ENCODE peak calls at places on chromosomes 5 and 9, in six cellular contexts. One of them, this sample, is unnamed.

GRCh38 chr9:19174127-19174921 is 47.0 kb upstream of the PLIN2 start:
- DNase-seq in cardiac muscle cell: peak; percentile 56
- DNase-seq in colonic mucosa: peak; percentile 41
- DNase-seq in stomach: peak; percentile 55
- DNase-seq in MCF 10A: peak; percentile 89
- DNase-seq in psoas muscle: peak; percentile 89
- DNase-seq in this sample: peak; percentile 48

GRCh38 chr9:72888943-72889342 is 63.9 kb downstream of the ALDH1A1 start:
- DNase-seq in cardiac muscle cell: no peak
- DNase-seq in colonic mucosa: no peak
- DNase-seq in stomach: no peak
- DNase-seq in MCF 10A: no peak
- DNase-seq in psoas muscle: no peak
- DNase-seq in this sample: no peak

GRCh38 chr5:173315495-173316352 is 12.5 kb downstream of the STC2 start:
- DNase-seq in cardiac muscle cell: peak; percentile 67
- DNase-seq in colonic mucosa: no peak
- DNase-seq in stomach: no peak
- DNase-seq in MCF 10A: peak; percentile 43
- DNase-seq in psoas muscle: no peak
- DNase-seq in this sample: no peak

GRCh38 chr9:120914410-120914809 is 12.2 kb downstream of the TRAF1 start:
- DNase-seq in cardiac muscle cell: no peak
- DNase-seq in colonic mucosa: no peak
- DNase-seq in stomach: no peak
- DNase-seq in MCF 10A: no peak
- DNase-seq in psoas muscle: no peak
- DNase-seq in this sample: no peak

GRCh38 chr9:114317665-114318357 is 5.1 kb upstream of the ORM1 start:
- DNase-seq in cardiac muscle cell: no peak
- DNase-seq in colonic mucosa: no peak
- DNase-seq in stomach: no peak
- DNase-seq in MCF 10A: peak; percentile 59
- DNase-seq in psoas muscle: no peak
- DNase-seq in this sample: no peak

GRCh38 chr5:150645070-150645700 is 4.7 kb downstream of the SYNPO start:
- DNase-seq in cardiac muscle cell: peak; percentile 38
- DNase-seq in colonic mucosa: no peak
- DNase-seq in stomach: no peak
- DNase-seq in MCF 10A: peak; percentile 98
- DNase-seq in psoas muscle: peak; percentile 87
- DNase-seq in this sample: no peak

GRCh38 chr5:33975846-33976245 is 8.6 kb downstream of the SLC45A2 start:
- DNase-seq in cardiac muscle cell: no peak
- DNase-seq in colonic mucosa: no peak
- DNase-seq in stomach: no peak
- DNase-seq in MCF 10A: no peak
- DNase-seq in psoas muscle: no peak
- DNase-seq in this sample: no peak

GRCh38 chr9:99590879-99591278 is 230.8 kb upstream of the NR4A3 start:
- DNase-seq in cardiac muscle cell: no peak
- DNase-seq in colonic mucosa: no peak
- DNase-seq in stomach: no peak
- DNase-seq in MCF 10A: no peak
- DNase-seq in psoas muscle: no peak
- DNase-seq in this sample: no peak

GRCh38 chr5:141958113-141958512 is at the start of gene PCDH12:
- DNase-seq in cardiac muscle cell: peak; percentile 18
- DNase-seq in colonic mucosa: no peak
- DNase-seq in stomach: no peak
- DNase-seq in MCF 10A: no peak
- DNase-seq in psoas muscle: peak; percentile 68
- DNase-seq in this sample: no peak

GRCh38 chr5:174910245-174910737 is 185.9 kb downstream of the MSX2 start:
- DNase-seq in cardiac muscle cell: peak; percentile 80
- DNase-seq in colonic mucosa: peak; percentile 58
- DNase-seq in stomach: peak; percentile 69
- DNase-seq in MCF 10A: peak; percentile 77
- DNase-seq in psoas muscle: peak; percentile 71
- DNase-seq in this sample: peak; percentile 87

GRCh38 chr5:128644863-128645262 is 106.8 kb upstream of the FBN2 start:
- DNase-seq in cardiac muscle cell: no peak
- DNase-seq in colonic mucosa: no peak
- DNase-seq in stomach: no peak
- DNase-seq in MCF 10A: peak; percentile 42
- DNase-seq in psoas muscle: no peak
- DNase-seq in this sample: no peak

GRCh38 chr9:83430681-83431080 is 107.5 kb downstream of the FRMD3 start:
- DNase-seq in cardiac muscle cell: no peak
- DNase-seq in colonic mucosa: no peak
- DNase-seq in stomach: no peak
- DNase-seq in MCF 10A: no peak
- DNase-seq in psoas muscle: peak; percentile 55
- DNase-seq in this sample: no peak

GRCh38 chr9:35645736-35646582 is 4.8 kb downstream of the SIT1 start:
- DNase-seq in cardiac muscle cell: peak; percentile 57
- DNase-seq in colonic mucosa: peak; percentile 59
- DNase-seq in stomach: peak; percentile 45
- DNase-seq in MCF 10A: peak; percentile 51
- DNase-seq in psoas muscle: no peak
- DNase-seq in this sample: peak; percentile 57

GRCh38 chr9:89442501-89442978 is 55.4 kb downstream of the SEMA4D start:
- DNase-seq in cardiac muscle cell: no peak
- DNase-seq in colonic mucosa: no peak
- DNase-seq in stomach: no peak
- DNase-seq in MCF 10A: no peak
- DNase-seq in psoas muscle: no peak
- DNase-seq in this sample: no peak

GRCh38 chr9:121746411-121746810 is 95.0 kb downstream of the DAB2IP start:
- DNase-seq in cardiac muscle cell: no peak
- DNase-seq in colonic mucosa: no peak
- DNase-seq in stomach: no peak
- DNase-seq in MCF 10A: no peak
- DNase-seq in psoas muscle: no peak
- DNase-seq in this sample: no peak

GRCh38 chr5:108788142-108788541 is 40.4 kb downstream of the FER start:
- DNase-seq in cardiac muscle cell: no peak
- DNase-seq in colonic mucosa: no peak
- DNase-seq in stomach: peak; percentile 83
- DNase-seq in MCF 10A: no peak
- DNase-seq in psoas muscle: peak; percentile 84
- DNase-seq in this sample: no peak

GRCh38 chr5:76544268-76544926 is 78.8 kb downstream of the F2RL2 start:
- DNase-seq in cardiac muscle cell: peak; percentile 35
- DNase-seq in colonic mucosa: peak; percentile 67
- DNase-seq in stomach: peak; percentile 76
- DNase-seq in MCF 10A: peak; percentile 54
- DNase-seq in psoas muscle: no peak
- DNase-seq in this sample: peak; percentile 70

GRCh38 chr5:135210286-135211055 is 176.4 kb upstream of the PITX1 start:
- DNase-seq in cardiac muscle cell: no peak
- DNase-seq in colonic mucosa: peak; percentile 12
- DNase-seq in stomach: peak; percentile 18
- DNase-seq in MCF 10A: no peak
- DNase-seq in psoas muscle: no peak
- DNase-seq in this sample: no peak

DNA sequence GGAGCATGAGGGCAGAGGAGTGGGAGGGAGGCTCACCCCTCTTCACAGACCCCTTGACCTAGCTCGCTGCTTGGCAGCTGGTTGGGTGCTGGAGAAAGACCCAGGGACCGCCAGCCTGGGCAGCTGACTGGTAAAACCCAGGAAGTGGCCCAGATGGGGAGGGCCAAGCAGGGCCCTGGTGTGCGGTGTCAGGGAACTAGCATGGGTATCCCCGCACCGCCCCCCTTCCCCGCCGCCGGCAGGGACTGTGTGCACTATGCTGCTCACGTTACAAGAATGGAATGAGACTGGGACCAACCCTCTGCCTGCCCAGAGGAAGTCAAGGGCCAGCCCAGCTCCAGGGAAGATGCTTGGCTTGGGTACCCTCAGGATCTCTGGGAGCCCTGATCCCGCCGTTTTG is 83.6 kb upstream of the BARHL1 start:
- DNase-seq in cardiac muscle cell: peak; percentile 27
- DNase-seq in colonic mucosa: no peak
- DNase-seq in stomach: no peak
- DNase-seq in MCF 10A: no peak
- DNase-seq in psoas muscle: no peak
- DNase-seq in this sample: no peak
- TF ChIP-seq CTCF in cardiac muscle cell: no peak
- TF ChIP-seq CTCF in colonic mucosa: no peak
- TF ChIP-seq CTCF in stomach: no peak
- TF ChIP-seq CTCF in MCF 10A: no peak
- TF ChIP-seq CTCF in psoas muscle: no peak
- TF ChIP-seq CTCF in this sample: no peak

GRCh38 chr9:132502480-132502879 is 79.9 kb upstream of the BARHL1 start:
- DNase-seq in cardiac muscle cell: no peak
- DNase-seq in colonic mucosa: no peak
- DNase-seq in stomach: no peak
- DNase-seq in MCF 10A: no peak
- DNase-seq in psoas muscle: no peak
- DNase-seq in this sample: no peak
- TF ChIP-seq CTCF in cardiac muscle cell: no peak
- TF ChIP-seq CTCF in colonic mucosa: no peak
- TF ChIP-seq CTCF in stomach: no peak
- TF ChIP-seq CTCF in MCF 10A: no peak
- TF ChIP-seq CTCF in psoas muscle: no peak
- TF ChIP-seq CTCF in this sample: no peak

GRCh38 chr9:95044731-95045508 is 272.6 kb downstream of the FANCC start:
- DNase-seq in cardiac muscle cell: peak; percentile 90
- DNase-seq in colonic mucosa: peak; percentile 79
- DNase-seq in stomach: peak; percentile 77
- DNase-seq in MCF 10A: no peak
- DNase-seq in psoas muscle: peak; percentile 87
- DNase-seq in this sample: peak; percentile 86
- TF ChIP-seq CTCF in cardiac muscle cell: peak; percentile 15
- TF ChIP-seq CTCF in colonic mucosa: peak; percentile 38
- TF ChIP-seq CTCF in stomach: peak; percentile 41
- TF ChIP-seq CTCF in MCF 10A: no peak
- TF ChIP-seq CTCF in psoas muscle: peak; percentile 58
- TF ChIP-seq CTCF in this sample: peak; percentile 65

DNA sequence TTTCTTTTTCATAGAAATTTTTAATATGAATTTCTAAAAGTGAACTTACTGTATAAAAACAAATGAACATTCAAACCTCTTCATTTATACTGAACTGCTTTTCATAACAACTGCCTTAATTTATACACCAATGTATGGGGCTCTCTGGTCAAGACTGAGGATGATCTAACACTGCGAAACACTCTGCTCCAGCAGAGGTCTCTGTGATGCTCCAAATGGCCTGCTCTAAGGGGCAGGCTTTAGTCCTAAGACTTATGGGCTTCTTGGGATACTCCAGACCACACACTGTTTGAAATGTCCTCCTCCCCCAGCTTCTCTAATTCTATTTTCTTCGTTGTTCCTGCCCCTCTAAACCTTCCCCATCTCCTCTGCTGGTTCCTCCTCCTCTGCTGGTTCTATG is 58.5 kb downstream of the LIFR start:
- DNase-seq in cardiac muscle cell: no peak
- DNase-seq in colonic mucosa: no peak
- DNase-seq in stomach: no peak
- DNase-seq in MCF 10A: peak; percentile 14
- DNase-seq in psoas muscle: no peak
- DNase-seq in this sample: no peak
- TF ChIP-seq CTCF in cardiac muscle cell: peak; percentile 36
- TF ChIP-seq CTCF in colonic mucosa: no peak
- TF ChIP-seq CTCF in stomach: no peak
- TF ChIP-seq CTCF in MCF 10A: no peak
- TF ChIP-seq CTCF in psoas muscle: peak; percentile 26
- TF ChIP-seq CTCF in this sample: no peak

GRCh38 chr5:112860929-112861637 is at the start of gene SRP19:
- DNase-seq in cardiac muscle cell: peak; percentile 99
- DNase-seq in colonic mucosa: peak; percentile 95
- DNase-seq in stomach: peak; percentile 96
- DNase-seq in MCF 10A: peak; percentile 98
- DNase-seq in psoas muscle: peak; percentile 97
- DNase-seq in this sample: peak; percentile 94
- TF ChIP-seq CTCF in cardiac muscle cell: no peak
- TF ChIP-seq CTCF in colonic mucosa: no peak
- TF ChIP-seq CTCF in stomach: no peak
- TF ChIP-seq CTCF in MCF 10A: no peak
- TF ChIP-seq CTCF in psoas muscle: no peak
- TF ChIP-seq CTCF in this sample: no peak

GRCh38 chr5:18276939-18277338 is 642.7 kb downstream of the TAF11L14 start:
- DNase-seq in cardiac muscle cell: no peak
- DNase-seq in colonic mucosa: no peak
- DNase-seq in stomach: no peak
- DNase-seq in MCF 10A: no peak
- DNase-seq in psoas muscle: no peak
- DNase-seq in this sample: no peak

GRCh38 chr5:18285257-18285656 is 651.0 kb downstream of the TAF11L14 start:
- DNase-seq in cardiac muscle cell: no peak
- DNase-seq in colonic mucosa: no peak
- DNase-seq in stomach: no peak
- DNase-seq in MCF 10A: no peak
- DNase-seq in psoas muscle: no peak
- DNase-seq in this sample: no peak

DNA sequence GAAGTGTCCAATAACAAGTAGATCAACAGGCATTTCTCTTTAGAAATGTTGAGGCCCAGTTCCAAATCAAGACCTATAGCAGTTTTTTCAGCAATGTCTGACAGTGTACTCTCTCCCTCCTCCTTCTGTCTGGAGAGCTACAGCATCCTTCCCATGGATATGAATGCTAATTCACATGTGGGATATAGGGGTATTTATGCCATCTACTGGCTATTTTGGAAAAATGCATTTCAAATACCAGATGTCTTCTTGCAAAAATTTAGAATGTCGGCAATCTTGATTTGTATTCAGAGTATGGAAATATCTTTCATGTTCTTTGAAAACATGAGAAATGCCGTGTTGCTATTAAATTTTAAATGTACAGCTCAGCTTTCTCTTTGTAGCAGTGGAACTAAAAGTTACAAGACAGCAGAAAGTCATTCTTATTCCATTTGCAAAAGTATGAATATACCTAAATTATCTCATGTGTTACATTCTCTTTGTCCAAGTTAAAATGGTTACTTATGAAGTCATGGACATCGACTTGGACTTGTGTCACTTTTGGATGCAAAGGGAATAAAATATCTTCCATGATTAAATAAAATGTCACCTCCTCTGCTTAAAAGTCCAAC is 647.8 kb downstream of the TAF11L14 start:
- DNase-seq in cardiac muscle cell: peak; percentile 30
- DNase-seq in colonic mucosa: no peak
- DNase-seq in stomach: no peak
- DNase-seq in MCF 10A: peak; percentile 57
- DNase-seq in psoas muscle: no peak
- DNase-seq in this sample: no peak
- TF ChIP-seq CTCF in cardiac muscle cell: peak; percentile 56
- TF ChIP-seq CTCF in colonic mucosa: no peak
- TF ChIP-seq CTCF in stomach: peak; percentile 26
- TF ChIP-seq CTCF in MCF 10A: peak; percentile 47
- TF ChIP-seq CTCF in psoas muscle: no peak
- TF ChIP-seq CTCF in this sample: no peak

This sample was measured in Calu3.